ENCODE peak calls at places on chromosomes 16 and 17, in four cellular contexts. K, I, M and D are unnamed samples.

GRCh38 chr17:45147581-45148182 is 593 bp upstream of the HEXIM1 start:
- DNase-seq in M (peak; percentile 93), K (peak; percentile 66), I (no peak), D (peak; percentile 79)

GRCh38 chr17:15886804-15887203 is 58.1 kb upstream of the ADORA2B start:
- DNase-seq in I (no peak), M (no peak), K (no peak), D (no peak)

GRCh38 chr16:83211711-83212110 is 584.9 kb downstream of the CDH13 start:
- DNase-seq in I (no peak), M (no peak), K (no peak), D (no peak)

GRCh38 chr17:28521296-28522085 is 15.3 kb downstream of the FOXN1 start:
- DNase-seq in I (no peak), M (no peak), K (no peak), D (peak; percentile 43)

GRCh38 chr16:57984443-57985203 is 13.7 kb upstream of the CNGB1 start:
- DNase-seq in I (peak; percentile 96), K (peak; percentile 98), M (peak; percentile 57), D (peak; percentile 99)

GRCh38 chr17:48529191-48529979 is 1.4 kb downstream of the HOXB1 start:
- DNase-seq in K (no peak), M (no peak), I (no peak), D (peak; percentile 37)

GRCh38 chr17:32007463-32008298 is 498 bp downstream of the LRRC37B start:
- DNase-seq in K (peak; percentile 61), M (no peak), I (peak; percentile 73), D (peak; percentile 28)

GRCh38 chr16:83187404-83187803 is 560.6 kb downstream of the CDH13 start:
- DNase-seq in K (no peak), I (no peak), M (no peak), D (no peak)

GRCh38 chr17:41647038-41647813 is 22.9 kb upstream of the KRT17 start:
- DNase-seq in K (no peak), M (no peak), I (no peak), D (no peak)

GRCh38 chr17:45705123-45706009 is 78.8 kb upstream of the CRHR1 start:
- DNase-seq in K (peak; percentile 20), I (no peak), M (peak; percentile 77), D (no peak)

GRCh38 chr16:16082255-16082654 is 132.8 kb downstream of the ABCC1 start:
- DNase-seq in I (no peak), K (no peak), M (no peak), D (no peak)

GRCh38 chr17:82373731-82374625 is 2.4 kb downstream of the UTS2R start:
- DNase-seq in I (peak; percentile 68), M (no peak), K (no peak), D (no peak)

GRCh38 chr17:82375359-82376041 is 3.9 kb downstream of the UTS2R start:
- DNase-seq in M (no peak), K (no peak), I (peak; percentile 59), D (no peak)

GRCh38 chr17:82372591-82373452 is 1.3 kb downstream of the UTS2R start:
- DNase-seq in M (no peak), I (no peak), K (no peak), D (no peak)

GRCh38 chr17:82376042-82376730 is 4.6 kb downstream of the UTS2R start:
- DNase-seq in K (no peak), M (peak; percentile 62), I (no peak), D (no peak)

GRCh38 chr17:82374626-82375331 is 3.2 kb downstream of the UTS2R start:
- DNase-seq in K (no peak), I (peak; percentile 83), M (no peak), D (no peak)
- TF ChIP-seq FOXJ3 in K (no peak), I (no peak), M (no peak), D (no peak)

GRCh38 chr16:23319861-23320615 is 17.9 kb downstream of the SCNN1B start:
- DNase-seq in K (no peak), M (no peak), I (no peak), D (no peak)
- TF ChIP-seq FOXJ3 in K (no peak), M (no peak), I (no peak), D (no peak)

GRCh38 chr17:56933868-56934267 is 20.0 kb upstream of the TRIM25 start:
- DNase-seq in I (no peak), K (no peak), M (no peak), D (no peak)

GRCh38 chr17:56935461-56935860 is 21.6 kb upstream of the TRIM25 start:
- DNase-seq in M (no peak), I (no peak), K (no peak), D (no peak)

GRCh38 chr17:56930739-56931337 is 17.0 kb upstream of the TRIM25 start:
- DNase-seq in I (no peak), K (no peak), M (no peak), D (no peak)

GRCh38 chr17:56934280-56934679 is 20.4 kb upstream of the TRIM25 start:
- DNase-seq in K (no peak), M (no peak), I (no peak), D (no peak)

DNA sequence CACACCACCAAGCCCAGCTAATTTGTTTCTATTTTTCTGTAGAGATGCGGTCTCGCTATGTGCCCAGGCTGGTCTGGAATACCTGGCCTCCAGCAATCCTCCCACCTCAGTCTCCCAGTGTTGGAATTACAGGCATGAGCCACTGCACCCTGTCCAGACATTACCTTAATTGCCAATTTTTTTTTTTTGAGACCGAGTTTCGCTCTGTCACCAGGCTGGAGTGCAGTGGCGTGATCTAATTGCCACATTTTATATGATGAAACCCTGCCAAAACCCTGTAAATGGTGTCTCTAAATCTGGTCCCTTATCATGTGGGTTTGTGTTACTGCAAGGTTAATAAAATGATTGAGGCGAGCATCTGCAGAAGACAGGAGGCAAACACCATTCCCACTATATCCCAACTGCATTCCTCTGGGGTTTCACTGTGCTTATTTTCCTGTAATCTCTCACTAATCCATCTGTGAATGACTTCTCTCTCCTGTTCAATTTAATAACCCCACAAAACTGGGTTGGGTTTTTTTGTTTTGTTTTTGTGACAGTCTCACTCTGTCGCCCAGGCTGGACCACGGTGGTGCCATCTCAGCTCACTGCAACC is 19.4 kb upstream of the TRIM25 start:
- DNase-seq in I (no peak), M (no peak), K (no peak), D (no peak)
- TF ChIP-seq FOXJ3 in I (no peak), M (no peak), K (no peak), D (no peak)

DNA sequence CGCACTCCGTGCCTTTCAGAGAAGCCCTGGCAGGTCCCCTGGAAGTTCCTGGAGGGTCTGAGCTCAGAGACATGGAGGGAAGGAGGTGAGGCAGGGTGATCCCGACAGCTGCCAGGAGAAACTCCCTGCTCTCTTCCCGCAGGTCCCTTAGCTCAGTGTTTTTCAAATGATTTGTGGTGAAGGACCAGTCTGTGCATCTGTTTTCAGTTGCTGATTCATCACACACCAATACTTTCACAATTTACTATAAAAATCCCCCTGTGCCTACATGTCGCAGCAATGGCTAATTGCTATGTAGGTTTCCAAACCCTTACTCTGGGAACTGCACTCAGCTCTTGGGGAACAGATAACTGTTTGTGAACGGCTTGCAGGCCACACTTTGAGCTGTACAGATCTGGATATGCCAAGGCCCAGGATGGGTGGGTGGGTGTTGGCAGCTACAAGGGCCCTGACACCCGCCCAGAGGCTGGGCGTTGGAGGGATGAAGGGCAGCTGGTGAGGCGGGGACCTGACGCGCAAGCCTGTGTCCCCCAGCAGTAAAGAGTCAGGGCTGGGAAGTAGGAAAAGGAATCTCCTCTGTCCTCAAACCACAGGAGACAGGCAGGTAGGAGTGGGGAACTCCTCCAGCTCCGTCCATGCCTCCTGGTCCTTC is 20.5 kb upstream of the EMP2 start:
- DNase-seq in K (no peak), M (no peak), I (no peak), D (no peak)
- TF ChIP-seq FOXJ3 in K (no peak), M (no peak), I (no peak), D (no peak)

GRCh38 chr16:75580-76501 is 2.2 kb upstream of the MPG start:
- DNase-seq in M (peak; percentile 82), I (peak; percentile 63), K (peak; percentile 65), D (peak; percentile 61)

GRCh38 chr16:74437-75318 is 2.2 kb upstream of the RHBDF1 start:
- DNase-seq in K (no peak), I (no peak), M (no peak), D (peak; percentile 41)

GRCh38 chr16:71540-72341 is 690 bp downstream of the RHBDF1 start:
- DNase-seq in M (peak; percentile 41), I (peak; percentile 76), K (peak; percentile 64), D (peak; percentile 78)

GRCh38 chr16:72561-73537 is at the start of gene RHBDF1:
- DNase-seq in K (peak; percentile 89), M (no peak), I (peak; percentile 79), D (peak; percentile 74)

GRCh38 chr16:74025-74424 is 1.6 kb upstream of the RHBDF1 start:
- DNase-seq in M (no peak), K (no peak), I (no peak), D (no peak)
- TF ChIP-seq FOXJ3 in M (no peak), K (no peak), I (no peak), D (no peak)

GRCh38 chr16:73057369-73058210 is 9.7 kb upstream of the ZFHX3 start:
- DNase-seq in M (no peak), I (peak; percentile 76), K (peak; percentile 43), D (peak; percentile 42)

GRCh38 chr16:73056911-73057310 is 9.0 kb upstream of the ZFHX3 start:
- DNase-seq in K (no peak), M (no peak), I (no peak), D (no peak)

GRCh38 chr16:73054732-73055481 is 7.0 kb upstream of the ZFHX3 start:
- DNase-seq in M (peak; percentile 73), I (peak; percentile 45), K (no peak), D (no peak)

GRCh38 chr16:73058221-73058615 is 10.3 kb upstream of the ZFHX3 start:
- DNase-seq in K (peak; percentile 35), I (peak; percentile 72), M (no peak), D (no peak)

GRCh38 chr16:73056383-73056782 is 8.5 kb upstream of the ZFHX3 start:
- DNase-seq in M (no peak), K (no peak), I (no peak), D (no peak)
- TF ChIP-seq FOXJ3 in M (no peak), K (no peak), I (no peak), D (no peak)

GRCh38 chr16:86630471-86630870 is 52.1 kb downstream of the FOXL1 start:
- DNase-seq in M (no peak), K (no peak), I (no peak), D (no peak)

GRCh38 chr16:86634290-86634689 is 55.9 kb downstream of the FOXL1 start:
- DNase-seq in M (no peak), K (peak; percentile 34), I (no peak), D (no peak)

GRCh38 chr16:86632944-86633343 is 54.6 kb downstream of the FOXL1 start:
- DNase-seq in M (no peak), I (no peak), K (no peak), D (no peak)

GRCh38 chr16:86631441-86631840 is 53.1 kb downstream of the FOXL1 start:
- DNase-seq in M (no peak), I (no peak), K (no peak), D (no peak)

DNA sequence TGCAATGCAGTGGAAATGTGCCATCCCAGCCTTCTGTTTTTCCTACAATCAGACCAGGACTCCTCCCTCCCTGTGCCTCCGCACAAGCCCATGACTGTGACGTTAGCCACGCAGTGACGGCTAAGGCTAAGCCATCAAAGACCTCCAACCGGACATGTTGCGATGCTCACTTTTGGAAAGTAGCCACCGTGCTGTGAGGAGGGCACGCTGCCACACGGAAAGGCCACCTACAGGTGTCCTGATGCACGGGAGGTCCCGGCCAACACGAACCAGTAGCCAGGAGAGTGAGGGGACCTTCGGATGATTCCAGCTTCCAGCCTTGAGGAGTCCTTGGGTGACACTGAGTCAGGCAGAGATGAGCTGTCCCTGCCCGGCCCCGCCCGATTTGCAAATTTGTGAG is 53.9 kb downstream of the FOXL1 start:
- DNase-seq in M (no peak), I (no peak), K (no peak), D (no peak)
- TF ChIP-seq FOXJ3 in M (no peak), I (no peak), K (no peak), D (no peak)